ENCODE peak calls at places on chromosomes 16 and 17, in ten cellular contexts. A is GM12865; R is GM23248; I is CD8-positive, alpha-beta T cell; F is mesenchymal stem cell; N is cardiac muscle cell; K is skeletal muscle cell; P is adrenal gland; O is adipocyte; C is OCI-LY7. H is an unnamed sample.

GRCh38 chr16:77376358-77376757 is 58.5 kb downstream of the ADAMTS18 start:
- DNase-seq in K (no peak), N (no peak), I (no peak), R (peak), O (no peak), F (no peak), A (peak), P (no peak), C (peak), H (no peak)

GRCh38 chr17:79168486-79169055 is 93.9 kb downstream of the ENGASE start:
- DNase-seq in C (no peak), K (no peak), A (no peak), P (no peak), F (no peak), O (no peak), I (no peak), N (no peak), R (no peak), H (no peak)

GRCh38 chr16:73354426-73354825 is 306.5 kb upstream of the ZFHX3 start:
- DNase-seq in F (no peak), C (no peak), R (no peak), N (no peak), A (no peak), P (no peak), K (no peak), O (no peak), I (no peak), H (no peak)

GRCh38 chr17:74455025-74455585 is 11.3 kb upstream of the CD300A start:
- DNase-seq in R (no peak), A (peak), P (no peak), N (no peak), I (no peak), F (no peak), C (peak), K (no peak), O (no peak), H (no peak)

GRCh38 chr16:27625050-27625697 is 75.2 kb downstream of the KATNIP start:
- DNase-seq in I (no peak), K (no peak), P (peak), A (no peak), O (peak), N (peak), C (no peak), R (peak), F (peak), H (no peak)

GRCh38 chr17:36755586-36755985 is 154.2 kb downstream of the MRM1 start:
- DNase-seq in F (no peak), R (peak), O (no peak), K (no peak), P (peak), N (peak), A (peak), C (peak), I (no peak), H (peak)

GRCh38 chr17:67531291-67531690 is 154.2 kb downstream of the PITPNC1 start:
- DNase-seq in R (no peak), O (no peak), N (peak), I (no peak), F (no peak), K (no peak), P (peak), A (peak), C (no peak), H (no peak)

GRCh38 chr16:56715128-56715527 is 14.8 kb upstream of the NUP93 start:
- DNase-seq in N (no peak), C (no peak), P (no peak), K (no peak), F (no peak), A (no peak), O (no peak), I (no peak), R (no peak), H (no peak)

GRCh38 chr16:685967-686366 is 1.8 kb upstream of the JMJD8 start:
- DNase-seq in A (no peak), O (peak), I (no peak), C (no peak), F (peak), K (no peak), P (peak), N (peak), R (peak), H (peak)

GRCh38 chr16:66620419-66620775 is 15.9 kb downstream of the CMTM3 start:
- DNase-seq in R (no peak), C (no peak), A (no peak), K (no peak), P (no peak), F (peak), I (no peak), O (no peak), N (no peak), H (no peak)

GRCh38 chr17:38891441-38891840 is 21.6 kb downstream of the LASP1 start:
- DNase-seq in P (no peak), N (no peak), I (no peak), C (no peak), F (no peak), R (no peak), A (no peak), O (no peak), K (no peak), H (no peak)

GRCh38 chr16:28984619-28985135 is at the start of gene LAT:
- DNase-seq in P (no peak), C (peak), F (no peak), N (no peak), O (no peak), R (peak), A (peak), K (no peak), I (peak), H (no peak)

GRCh38 chr16:649646-650045 is 481 bp downstream of the WDR90 start:
- DNase-seq in P (no peak), I (no peak), C (peak), F (peak), A (peak), R (peak), N (no peak), K (no peak), O (peak), H (no peak)

GRCh38 chr17:17328251-17328650 is 25.1 kb downstream of the NT5M start:
- DNase-seq in N (no peak), I (no peak), R (no peak), O (no peak), P (no peak), C (no peak), K (no peak), F (no peak), A (no peak), H (no peak)

GRCh38 chr17:4523946-4524345 is 25.3 kb downstream of the SPNS2 start:
- DNase-seq in F (no peak), K (no peak), P (no peak), A (no peak), N (no peak), I (no peak), R (no peak), O (no peak), C (peak), H (no peak)
- H3K4me3 ChIP-seq in F (no peak), K (no peak), P (no peak), A (no peak), N (no peak), I (no peak), R (no peak), O (no peak), C (peak), H (no peak)

GRCh38 chr16:31183432-31184428 is 3.8 kb downstream of the FUS start:
- DNase-seq in O (no peak), P (no peak), C (no peak), F (peak), A (no peak), K (no peak), N (no peak), R (peak), I (no peak), H (no peak)
- H3K4me3 ChIP-seq in O (peak), P (no peak), C (no peak), F (peak), A (no peak), K (no peak), N (no peak), R (peak), I (no peak), H (no peak)

DNA sequence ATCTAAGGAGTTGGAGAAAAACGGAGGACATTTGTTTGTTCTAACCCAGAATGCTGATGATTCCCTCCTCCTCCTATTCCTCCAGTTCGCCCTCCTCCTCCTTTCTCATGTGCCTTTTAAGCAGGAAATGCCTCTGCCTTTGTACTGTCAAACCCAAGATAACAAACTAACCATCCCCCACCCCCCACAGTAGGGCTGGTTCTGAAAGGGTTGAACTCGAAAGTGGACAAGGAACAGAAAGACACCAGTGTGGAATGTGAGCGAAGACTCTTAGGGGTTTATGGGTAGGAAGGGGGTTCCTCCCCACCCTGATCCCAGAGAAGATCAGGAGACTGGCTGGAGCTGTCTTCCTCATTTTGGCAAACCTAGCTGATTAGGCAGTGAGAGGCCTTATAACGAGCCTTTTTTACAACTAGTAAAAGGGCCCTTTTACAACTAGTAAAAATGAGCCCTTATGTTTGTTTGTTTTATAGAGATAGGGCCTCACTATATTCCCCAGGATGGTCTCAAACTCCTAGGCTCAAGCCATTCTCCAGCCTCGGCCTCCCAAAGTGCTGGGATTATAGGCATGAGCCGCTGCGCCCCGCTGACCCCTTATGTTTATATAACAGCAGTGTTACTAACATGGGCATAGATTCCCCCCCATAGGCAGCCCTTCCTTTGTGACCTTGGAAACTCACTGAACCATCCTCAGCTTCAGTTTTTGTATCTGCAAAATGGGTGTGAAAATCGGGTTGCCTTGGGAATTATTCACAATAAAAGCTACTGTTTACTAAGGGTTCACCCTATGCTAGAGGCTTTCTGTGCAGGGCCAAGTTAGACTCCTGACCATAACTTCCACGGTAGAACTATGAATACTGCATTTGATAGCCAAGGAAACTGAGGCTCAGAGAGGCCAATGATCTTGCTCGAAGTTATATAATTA is 1.1 kb downstream of the CHD9 start:
- DNase-seq in C (peak), P (peak), F (peak), K (peak), R (peak), O (peak), N (peak), A (peak), I (no peak), H (peak)
- H3K4me3 ChIP-seq in C (peak), P (peak), F (no peak), K (peak), R (peak), O (peak), N (peak), A (peak), I (peak), H (peak)

GRCh38 chr16:86566966-86567700 is 504 bp downstream of the FOXC2 start:
- DNase-seq in N (peak), I (no peak), K (no peak), A (no peak), P (no peak), O (peak), F (peak), R (peak), C (no peak), H (peak)

GRCh38 chr16:86567701-86568571 is 1.3 kb downstream of the FOXC2 start:
- DNase-seq in K (no peak), A (no peak), R (peak), F (peak), N (peak), P (no peak), I (no peak), O (peak), C (no peak), H (peak)

GRCh38 chr16:86565644-86566511 is 751 bp upstream of the FOXC2 start:
- DNase-seq in N (no peak), R (no peak), F (no peak), A (no peak), P (peak), K (no peak), I (no peak), O (no peak), C (no peak), H (no peak)

GRCh38 chr16:86565181-86565631 is 1.4 kb upstream of the FOXC2 start:
- DNase-seq in N (no peak), I (no peak), C (no peak), K (no peak), O (no peak), R (no peak), A (no peak), F (no peak), P (peak), H (no peak)

GRCh38 chr16:86566601-86566965 is at the start of gene FOXC2:
- DNase-seq in P (peak), N (peak), C (no peak), I (no peak), A (no peak), K (peak), F (peak), R (peak), O (peak), H (peak)
- H3K4me3 ChIP-seq in P (peak), N (peak), C (no peak), I (no peak), A (no peak), K (peak), F (peak), R (peak), O (peak), H (peak)

GRCh38 chr16:30996324-30996999 is 11.5 kb downstream of the HSD3B7 start:
- DNase-seq in A (peak), I (no peak), R (peak), O (no peak), F (peak), N (no peak), P (no peak), K (no peak), C (peak), H (no peak)
- H3K4me3 ChIP-seq in A (peak), I (peak), R (peak), O (peak), F (peak), N (peak), P (peak), K (peak), C (peak), H (peak)

DNA sequence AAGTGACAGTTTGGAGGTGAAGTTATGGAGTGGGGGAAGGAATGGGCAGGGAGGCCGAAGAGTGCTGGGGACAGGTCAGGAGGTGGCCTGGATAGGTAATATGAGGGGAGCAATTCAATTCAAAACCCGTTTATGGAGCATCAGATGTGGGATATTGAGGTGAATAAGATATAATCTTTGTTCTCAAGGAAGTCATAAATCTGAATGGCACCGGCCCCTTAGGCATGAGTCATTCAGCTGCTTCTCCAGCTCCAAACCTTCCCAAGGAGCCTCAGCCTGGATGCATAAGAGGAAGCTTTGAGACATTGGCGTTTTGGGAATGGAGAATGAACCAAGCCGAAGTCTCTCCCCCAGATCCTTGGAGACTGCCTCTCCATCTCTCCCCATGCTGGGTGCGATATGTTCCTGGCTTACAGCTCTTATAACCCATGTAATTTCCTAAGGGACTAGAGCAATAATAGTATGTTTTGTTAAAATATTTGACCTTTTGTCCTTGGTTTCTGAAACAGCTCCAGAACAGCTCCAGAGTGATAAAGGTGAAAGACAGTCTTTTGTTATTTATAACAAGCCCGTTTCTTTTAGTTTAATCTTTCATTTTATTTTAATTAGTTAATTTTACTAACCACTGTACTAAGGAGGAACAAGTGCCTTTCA is 1.7 kb downstream of the TUBG2 start:
- DNase-seq in N (peak), R (peak), I (no peak), F (peak), P (no peak), K (no peak), O (peak), A (no peak), C (no peak), H (peak)
- H3K4me3 ChIP-seq in N (no peak), R (peak), I (no peak), F (no peak), P (no peak), K (peak), O (peak), A (no peak), C (no peak), H (no peak)

DNA sequence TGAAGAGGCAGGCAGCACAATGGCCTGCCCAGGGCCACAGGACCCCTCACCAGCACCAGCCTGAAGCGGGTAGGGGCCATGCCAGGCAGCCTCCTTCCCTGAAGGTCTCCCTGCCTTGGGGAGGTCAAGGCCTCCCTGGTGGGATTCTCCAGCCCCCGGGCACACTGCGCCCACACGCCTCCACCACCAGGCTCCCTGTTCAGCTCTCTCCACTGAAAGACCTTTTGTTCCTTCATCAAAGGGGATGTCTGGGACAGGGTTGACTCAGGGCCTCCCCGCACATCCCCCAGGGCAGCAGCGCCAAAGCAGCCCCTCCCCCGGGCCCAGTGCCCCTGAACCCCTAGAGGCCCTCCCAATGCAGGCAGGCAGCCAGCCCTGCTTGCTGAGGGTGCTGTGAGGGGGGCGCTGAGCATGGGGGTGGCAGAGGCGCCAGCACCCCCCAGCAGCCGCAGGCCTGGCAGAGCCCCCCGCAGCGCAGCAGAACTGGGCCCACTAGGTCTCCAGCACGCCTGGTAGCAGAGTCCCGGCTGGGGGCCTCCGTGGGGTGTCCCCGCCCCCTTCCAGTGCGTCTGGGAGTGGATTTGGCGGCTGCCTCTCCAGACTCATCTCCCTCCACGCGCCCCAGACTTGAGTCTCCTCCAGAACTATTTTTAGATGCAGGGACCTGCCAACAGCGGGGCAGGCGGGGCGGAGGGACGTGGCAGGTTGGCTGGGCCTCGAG is 13.1 kb downstream of the BCAR1 start:
- DNase-seq in O (peak), F (peak), I (no peak), A (no peak), K (peak), N (peak), C (no peak), R (peak), P (peak), H (no peak)
- H3K4me3 ChIP-seq in O (peak), F (no peak), I (no peak), A (no peak), K (no peak), N (peak), C (no peak), R (peak), P (peak), H (no peak)

DNA sequence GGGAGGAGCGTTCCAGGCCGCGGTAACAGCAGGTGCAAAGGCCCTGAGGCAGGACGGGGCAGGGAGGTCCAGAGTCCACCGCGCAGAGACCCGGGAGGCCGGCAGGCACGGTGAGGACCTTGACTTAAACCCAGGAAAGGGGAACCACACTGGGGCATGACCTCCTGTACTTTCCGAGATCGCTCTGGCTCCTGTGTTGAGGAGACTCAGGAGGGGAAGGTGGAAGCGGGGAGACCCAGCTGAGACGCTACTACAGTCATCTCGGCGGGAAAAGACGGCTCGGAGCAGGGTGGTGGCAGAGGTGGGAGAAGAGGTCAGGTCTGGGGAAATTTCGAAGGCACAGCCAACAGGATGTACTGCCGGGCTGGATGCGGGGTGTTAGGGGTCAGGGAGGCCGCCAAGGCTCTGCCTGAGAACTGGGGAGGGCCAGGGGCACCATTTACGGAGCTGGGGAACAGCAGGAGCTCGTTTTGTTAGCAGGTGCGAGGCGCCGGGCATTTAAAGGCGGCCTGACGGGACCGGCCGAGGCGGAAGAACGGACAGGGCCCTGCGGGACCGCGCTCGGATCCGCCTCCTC is 22.3 kb downstream of the NPTX1 start:
- DNase-seq in O (no peak), A (no peak), K (no peak), P (no peak), I (no peak), N (no peak), F (no peak), R (no peak), C (no peak), H (no peak)
- H3K4me3 ChIP-seq in O (peak), A (peak), K (peak), P (peak), I (peak), N (peak), F (peak), R (peak), C (peak), H (peak)

GRCh38 chr17:2819921-2820501 is 23.8 kb downstream of the RAP1GAP2 start:
- DNase-seq in C (no peak), O (no peak), A (no peak), K (no peak), P (no peak), F (no peak), R (no peak), I (no peak), N (no peak), H (no peak)

GRCh38 chr17:2814049-2814448 is 17.8 kb downstream of the RAP1GAP2 start:
- DNase-seq in C (peak), I (no peak), N (no peak), O (no peak), F (no peak), P (no peak), A (peak), R (no peak), K (no peak), H (no peak)

GRCh38 chr17:2815781-2816185 is 19.5 kb downstream of the RAP1GAP2 start:
- DNase-seq in K (no peak), C (no peak), N (no peak), F (no peak), R (no peak), O (no peak), I (no peak), A (no peak), P (no peak), H (no peak)

GRCh38 chr17:2816688-2817087 is 20.4 kb downstream of the RAP1GAP2 start:
- DNase-seq in O (no peak), A (peak), N (no peak), F (no peak), C (no peak), R (no peak), I (no peak), K (no peak), P (no peak), H (no peak)

GRCh38 chr17:2814499-2815341 is 18.5 kb downstream of the RAP1GAP2 start:
- DNase-seq in O (no peak), K (no peak), I (peak), C (peak), F (no peak), N (no peak), A (peak), R (no peak), P (no peak), H (no peak)
- H3K4me3 ChIP-seq in O (no peak), K (no peak), I (peak), C (peak), F (no peak), N (no peak), A (peak), R (no peak), P (no peak), H (no peak)

H was measured in epithelial cell of esophagus.